ENCODE peak calls at places on chromosome 5, in five cellular contexts. H, G, U, X and T are unnamed samples.

GRCh38 chr5:96657068-96657467 is 5.1 kb upstream of the CAST start:
- DNase-seq in H (no peak), G (no peak), U (peak), X (peak), T (no peak)

GRCh38 chr5:123344819-123345426 is 78.3 kb downstream of the CEP120 start:
- DNase-seq in H (peak), G (no peak), U (peak), X (peak), T (no peak)

GRCh38 chr5:111143910-111144309 is 51.8 kb downstream of the WDR36 start:
- DNase-seq in H (no peak), G (no peak), U (peak), X (peak), T (no peak)

GRCh38 chr5:9930156-9930555 is 300.0 kb upstream of the TAS2R1 start:
- DNase-seq in H (no peak), G (no peak), U (no peak), X (no peak), T (no peak)

GRCh38 chr5:90519081-90519480 is 10.3 kb downstream of the LYSMD3 start:
- DNase-seq in H (no peak), G (no peak), U (no peak), X (no peak), T (no peak)

GRCh38 chr5:179118338-179118737 is 58.2 kb downstream of the ZNF354C start:
- DNase-seq in H (no peak), G (no peak), U (no peak), X (no peak), T (no peak)

GRCh38 chr5:38297830-38298608 is 39.7 kb downstream of the EGFLAM start:
- DNase-seq in H (no peak), G (no peak), U (peak), X (peak), T (no peak)

GRCh38 chr5:52856564-52856963 is 68.8 kb downstream of the ITGA1 start:
- DNase-seq in H (no peak), G (no peak), U (no peak), X (no peak), T (no peak)

GRCh38 chr5:83632874-83633273 is 87.8 kb downstream of the HAPLN1 start:
- DNase-seq in H (no peak), G (no peak), U (no peak), X (no peak), T (no peak)

GRCh38 chr5:156640751-156641241 is 209.3 kb upstream of the PPP1R2B start:
- DNase-seq in H (no peak), G (no peak), U (no peak), X (peak), T (no peak)

GRCh38 chr5:54533541-54534179 is 16.1 kb downstream of the SNX18 start:
- DNase-seq in H (no peak), G (no peak), U (no peak), X (no peak), T (no peak)

GRCh38 chr5:167773902-167774301 is 517.5 kb upstream of the WWC1 start:
- DNase-seq in H (no peak), G (no peak), U (no peak), X (no peak), T (no peak)

GRCh38 chr5:5483880-5484595 is 61.6 kb downstream of the ICE1 start:
- DNase-seq in H (no peak), G (no peak), U (no peak), X (no peak), T (no peak)

GRCh38 chr5:166074839-166075481 is 2216.5 kb upstream of the WWC1 start:
- DNase-seq in H (peak), G (no peak), U (no peak), X (no peak), T (no peak)

GRCh38 chr5:91101777-91102379 is 281.2 kb downstream of the ARRDC3 start:
- DNase-seq in H (peak), G (peak), U (peak), X (peak), T (no peak)

GRCh38 chr5:40486437-40487270 is 193.1 kb upstream of the PTGER4 start:
- DNase-seq in H (no peak), G (no peak), U (peak), X (no peak), T (no peak)

GRCh38 chr5:152305525-152305924 is 99.6 kb downstream of the NMUR2 start:
- DNase-seq in H (peak), G (no peak), U (no peak), X (no peak), T (no peak)

GRCh38 chr5:136051486-136052220 is 22.9 kb downstream of the TGFBI start:
- DNase-seq in H (no peak), G (no peak), U (no peak), X (no peak), T (no peak)

GRCh38 chr5:7825630-7826029 is 25.3 kb downstream of the CFAP90 start:
- DNase-seq in H (no peak), G (no peak), U (no peak), X (no peak), T (no peak)

GRCh38 chr5:142740474-142740873 is 29.7 kb upstream of the ARHGAP26 start:
- DNase-seq in H (no peak), G (no peak), U (no peak), X (no peak), T (no peak)

GRCh38 chr5:26881901-26882300 is 156.5 kb downstream of the CDH9 start:
- DNase-seq in H (no peak), G (no peak), U (no peak), X (no peak), T (no peak)

GRCh38 chr5:168947212-168947868 is 353.6 kb downstream of the SLIT3 start:
- DNase-seq in H (peak), G (peak), U (peak), X (peak), T (no peak)

GRCh38 chr5:75363726-75364495 is 26.9 kb downstream of the HMGCR start:
- DNase-seq in H (peak), G (no peak), U (no peak), X (no peak), T (no peak)

GRCh38 chr5:157159209-157159751 is 6.8 kb downstream of the GARIN3 start:
- DNase-seq in H (no peak), G (no peak), U (no peak), X (no peak), T (no peak)